ENCODE peak calls at places on chromosomes 1 and 21, in five cellular contexts. T is effector CD4-positive, alpha-beta T cell; D is T-helper 1 cell; Q is HFFc6; O is cardiac fibroblast. A is an unnamed sample.

GRCh38 chr1:28790384-28791035 is 21.5 kb upstream of the OPRD1 start:
- DNase-seq in T (no peak), D (no peak), Q (no peak), O (no peak), A (no peak)

GRCh38 chr1:18119289-18119688 is 11.7 kb downstream of the IGSF21 start:
- DNase-seq in T (no peak), D (no peak), Q (no peak), O (no peak), A (no peak)

GRCh38 chr1:37741130-37741529 is 23.8 kb downstream of the EPHA10 start:
- DNase-seq in T (no peak), D (no peak), Q (no peak), O (peak), A (peak)

GRCh38 chr1:94621392-94621791 is 79.8 kb upstream of the F3 start:
- DNase-seq in T (no peak), D (no peak), Q (peak), O (no peak), A (no peak)

GRCh38 chr1:153805042-153805745 is 30.0 kb downstream of the SLC27A3 start:
- DNase-seq in T (peak), D (peak), Q (peak), O (peak), A (peak)

GRCh38 chr1:5994713-5995621 is 2.7 kb upstream of the NPHP4 start:
- DNase-seq in T (peak), D (peak), Q (no peak), O (no peak), A (no peak)

GRCh38 chr1:150109567-150109966 is 40.1 kb upstream of the PLEKHO1 start:
- DNase-seq in T (no peak), D (no peak), Q (no peak), O (no peak), A (no peak)

GRCh38 chr1:110262296-110262695 is 52.2 kb downstream of the KCNC4 start:
- DNase-seq in T (no peak), D (no peak), Q (no peak), O (no peak), A (no peak)

GRCh38 chr1:227666286-227666685 is 68.8 kb downstream of the JMJD4 start:
- DNase-seq in T (no peak), D (no peak), Q (no peak), O (no peak), A (no peak)

GRCh38 chr1:86389315-86389714 is 6.8 kb downstream of the ODF2L start:
- DNase-seq in T (no peak), D (no peak), Q (no peak), O (peak), A (no peak)

GRCh38 chr1:2014726-2015382 is 4.3 kb upstream of the GABRD start:
- DNase-seq in T (no peak), D (no peak), Q (no peak), O (no peak), A (no peak)

GRCh38 chr1:154880651-154881050 is 10.6 kb upstream of the KCNN3 start:
- DNase-seq in T (no peak), D (no peak), Q (no peak), O (peak), A (peak)

GRCh38 chr1:2405588-2406295 is 6.6 kb downstream of the PEX10 start:
- DNase-seq in T (no peak), D (no peak), Q (no peak), O (no peak), A (no peak)

GRCh38 chr1:92029241-92029922 is 403 bp upstream of the EPHX4 start:
- DNase-seq in T (no peak), D (no peak), Q (no peak), O (peak), A (peak)

GRCh38 chr1:218371927-218372672 is 27.0 kb downstream of the TGFB2 start:
- DNase-seq in T (no peak), D (no peak), Q (no peak), O (peak), A (peak)

GRCh38 chr1:242784807-242785206 is 260.3 kb upstream of the PLD5 start:
- DNase-seq in T (no peak), D (no peak), Q (no peak), O (no peak), A (peak)

GRCh38 chr21:41802684-41803083 is 35.8 kb upstream of the RIPK4 start:
- DNase-seq in T (no peak), D (no peak), Q (no peak), O (peak), A (no peak)

GRCh38 chr21:23811802-23812201 is 1795.5 kb downstream of the MRPL39 start:
- DNase-seq in T (no peak), D (no peak), Q (no peak), O (no peak), A (no peak)

GRCh38 chr1:203649551-203650011 is 22.9 kb downstream of the ATP2B4 start:
- DNase-seq in T (peak), D (peak), Q (no peak), O (no peak), A (no peak)

GRCh38 chr21:34843562-34843961 is 174.8 kb downstream of the CLIC6 start:
- DNase-seq in T (no peak), D (no peak), Q (no peak), O (no peak), A (peak)

GRCh38 chr1:78649628-78650027 is at the start of gene IFI44:
- DNase-seq in T (peak), D (peak), Q (peak), O (peak), A (peak)

GRCh38 chr21:15466329-15466728 is 263.5 kb upstream of the USP25 start:
- DNase-seq in T (no peak), D (no peak), Q (no peak), O (no peak), A (no peak)

GRCh38 chr21:30839304-30839703 is 9.7 kb upstream of the KRTAP7-1 start:
- DNase-seq in T (no peak), D (no peak), Q (no peak), O (no peak), A (no peak)

GRCh38 chr21:33974513-33975468 is 59.2 kb upstream of the ATP5PO start:
- DNase-seq in T (no peak), D (no peak), Q (no peak), O (no peak), A (no peak)

GRCh38 chr1:63592536-63593302 is 492 bp upstream of the PGM1 start:
- DNase-seq in T (no peak), D (no peak), Q (no peak), O (no peak), A (no peak)

GRCh38 chr1:77639557-77640069 is 42.8 kb downstream of the ZZZ3 start:
- DNase-seq in T (no peak), D (no peak), Q (no peak), O (no peak), A (no peak)

GRCh38 chr1:212608956-212609700 is 567 bp downstream of the ATF3 start:
- DNase-seq in T (peak), D (peak), Q (peak), O (peak), A (peak)

GRCh38 chr1:145961425-145962156 is 2.8 kb downstream of the ANKRD34A start:
- DNase-seq in T (peak), D (peak), Q (peak), O (peak), A (no peak)

GRCh38 chr1:94045465-94046056 is 75.4 kb downstream of the ABCA4 start:
- DNase-seq in T (no peak), D (no peak), Q (peak), O (peak), A (peak)

GRCh38 chr1:213738658-213739057 is 249.1 kb upstream of the PROX1 start:
- DNase-seq in T (no peak), D (no peak), Q (no peak), O (no peak), A (no peak)

GRCh38 chr1:101115112-101115511 is 89.5 kb upstream of the DPH5 start:
- DNase-seq in T (no peak), D (no peak), Q (no peak), O (no peak), A (peak)

GRCh38 chr1:173405281-173405680 is 71.9 kb upstream of the PRDX6 start:
- DNase-seq in T (no peak), D (no peak), Q (no peak), O (no peak), A (peak)

GRCh38 chr21:38358098-38358497 is 101.3 kb downstream of the KCNJ15 start:
- DNase-seq in T (no peak), D (no peak), Q (no peak), O (no peak), A (no peak)

GRCh38 chr1:112797221-112797620 is 82.1 kb upstream of the PPM1J start:
- DNase-seq in T (no peak), D (no peak), Q (no peak), O (no peak), A (no peak)

GRCh38 chr1:61141288-61142044 is 59.1 kb downstream of the NFIA start:
- DNase-seq in T (no peak), D (no peak), Q (peak), O (peak), A (no peak)

GRCh38 chr1:162541619-162542141 is 19.8 kb upstream of the UAP1 start:
- DNase-seq in T (no peak), D (no peak), Q (peak), O (peak), A (peak)

A was measured in myocyte.